ENCODE peak calls at places on chromosomes 4 and X, in four cellular contexts. Y is H9, F is IMR-90, O is mesenchymal stem cell. M is an unnamed sample.

GRCh38 chrX:155144926-155145325 is 71.3 kb upstream of the VBP1 start:
- DNase-seq in Y (no peak), F (no peak), O (no peak), M (peak; percentile 18)

GRCh38 chr4:1167244-1167949 is 5.0 kb downstream of the SPON2 start:
- DNase-seq in Y (peak; percentile 95), F (peak; percentile 79), O (peak; percentile 97), M (peak; percentile 83)

GRCh38 chrX:9279271-9279596 is 185.6 kb upstream of the TBL1X start:
- DNase-seq in Y (no peak), F (peak; percentile 55), O (peak; percentile 59), M (no peak)

GRCh38 chr4:153555730-153556440 is 89.7 kb downstream of the TMEM131L start:
- DNase-seq in Y (no peak), F (peak; percentile 84), O (peak; percentile 55), M (no peak)

GRCh38 chr4:161254375-161254774 is 909.4 kb downstream of the FSTL5 start:
- DNase-seq in Y (no peak), F (no peak), O (no peak), M (no peak)

GRCh38 chr4:30821891-30822612 is 101.9 kb downstream of the PCDH7 start:
- DNase-seq in Y (no peak), F (peak; percentile 72), O (peak; percentile 68), M (no peak)

GRCh38 chrX:41027388-41027787 is 57.9 kb upstream of the USP9X start:
- DNase-seq in Y (no peak), F (peak; percentile 76), O (peak; percentile 42), M (peak; percentile 61)

GRCh38 chr4:1448589-1449420 is 42.6 kb upstream of the NKX1-1 start:
- DNase-seq in Y (peak; percentile 20), F (no peak), O (no peak), M (no peak)

GRCh38 chr4:128686032-128686465 is 123.5 kb upstream of the JADE1 start:
- DNase-seq in Y (no peak), F (peak; percentile 18), O (no peak), M (no peak)

GRCh38 chrX:9873952-9874351 is 87.7 kb downstream of the SHROOM2 start:
- DNase-seq in Y (peak; percentile 46), F (peak; percentile 49), O (peak; percentile 63), M (peak; percentile 65)

GRCh38 chr4:147515220-147515936 is 34.5 kb downstream of the EDNRA start:
- DNase-seq in Y (no peak), F (no peak), O (no peak), M (no peak)

GRCh38 chr4:48698029-48698901 is 81.8 kb downstream of the FRYL start:
- DNase-seq in Y (no peak), F (peak; percentile 85), O (peak; percentile 89), M (peak; percentile 94)

GRCh38 chr4:44760142-44760898 is 34.0 kb upstream of the GNPDA2 start:
- DNase-seq in Y (no peak), F (peak; percentile 20), O (peak; percentile 62), M (peak; percentile 76)

GRCh38 chrX:11059923-11060322 is 51.2 kb upstream of the HCCS start:
- DNase-seq in Y (no peak), F (peak; percentile 35), O (peak; percentile 4), M (no peak)

GRCh38 chr4:96753216-96753615 is 913.3 kb downstream of the PDHA2 start:
- DNase-seq in Y (no peak), F (no peak), O (no peak), M (no peak)

GRCh38 chrX:121256653-121257052 is 209.2 kb downstream of the GLUD2 start:
- DNase-seq in Y (no peak), F (no peak), O (no peak), M (no peak)

GRCh38 chrX:119502727-119503483 is 34.7 kb downstream of the SLC25A5 start:
- DNase-seq in Y (peak; percentile 32), F (peak; percentile 38), O (peak; percentile 14), M (no peak)

GRCh38 chrX:22559506-22559905 is 286.8 kb downstream of the CBLL2 start:
- DNase-seq in Y (no peak), F (peak; percentile 19), O (no peak), M (no peak)

GRCh38 chr4:69831646-69832325 is 28.2 kb downstream of the SULT1E1 start:
- DNase-seq in Y (no peak), F (no peak), O (no peak), M (no peak)
- H2BK5ac ChIP-seq in Y (no peak overlapping the region), F (no peak overlapping the region), O (peak overlapping the region; percentile 60), M (peak overlapping the region; percentile 37)

GRCh38 chr4:139015948-139016451 is 419 bp downstream of the NOCT start:
- DNase-seq in Y (no peak), F (peak; percentile 20), O (peak; percentile 49), M (no peak)
- H3K18ac ChIP-seq in Y (peak overlapping the region; percentile 58), F (peak overlapping the region; percentile 73), O (peak overlapping the region; percentile 91), M (peak overlapping the region; percentile 94)

GRCh38 chrX:109841869-109842579 is 109.0 kb upstream of the ACSL4 start:
- DNase-seq in Y (no peak), F (peak; percentile 64), O (peak; percentile 51), M (peak; percentile 53)
- H3K4ac ChIP-seq in Y (no peak overlapping the region), F (no peak overlapping the region), O (no peak overlapping the region), M (no peak overlapping the region)

GRCh38 chr4:8601556-8601955 is 9.0 kb downstream of the CPZ start:
- DNase-seq in Y (no peak), F (no peak), O (no peak), M (no peak)
- H2BK5ac ChIP-seq in Y (no peak overlapping the region), F (no peak overlapping the region), O (no peak overlapping the region), M (no peak overlapping the region)

GRCh38 chrX:72348247-72348979 is 42.7 kb upstream of the CITED1 start:
- DNase-seq in Y (no peak), F (no peak), O (no peak), M (peak; percentile 62)
- H3K18ac ChIP-seq in Y (no peak overlapping the region), F (no peak overlapping the region), O (no peak overlapping the region), M (no peak overlapping the region)

GRCh38 chr4:22515888-22516541 is at the start of gene ADGRA3:
- DNase-seq in Y (peak; percentile 79), F (peak; percentile 51), O (peak; percentile 78), M (peak; percentile 44)

GRCh38 chr4:22514001-22514400 is 1.9 kb downstream of the ADGRA3 start:
- DNase-seq in Y (no peak), F (peak; percentile 91), O (peak; percentile 84), M (peak; percentile 37)

GRCh38 chr4:22515145-22515887 is 550 bp downstream of the ADGRA3 start:
- DNase-seq in Y (peak; percentile 71), F (peak; percentile 64), O (peak; percentile 79), M (peak; percentile 42)

GRCh38 chr4:22512306-22512705 is 3.6 kb downstream of the ADGRA3 start:
- DNase-seq in Y (no peak), F (peak; percentile 52), O (no peak), M (no peak)

DNA sequence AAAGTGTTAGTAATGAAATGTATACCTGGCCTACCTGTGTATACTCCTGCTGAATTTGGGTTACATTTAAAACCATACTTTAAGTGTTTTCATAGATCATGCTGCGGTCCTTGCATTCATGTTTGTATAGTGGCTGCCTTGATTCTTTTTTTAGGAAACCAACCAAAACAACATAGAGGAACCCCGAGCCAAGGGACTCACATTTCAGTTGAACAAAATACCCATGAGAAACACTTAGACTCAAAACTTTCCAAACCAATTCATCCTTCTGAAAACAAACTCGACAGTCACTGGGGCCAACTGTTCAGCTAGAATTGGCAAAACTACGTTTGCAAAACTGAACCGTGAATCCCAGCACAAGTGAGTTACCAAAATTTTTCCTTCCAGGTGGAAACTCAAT is 1.4 kb downstream of the ADGRA3 start:
- DNase-seq in Y (no peak), F (peak; percentile 43), O (peak; percentile 49), M (no peak)
- H3K4ac ChIP-seq in Y (no peak overlapping the region), F (peak overlapping the region; percentile 30), O (no peak overlapping the region), M (no peak overlapping the region)

GRCh38 chr4:38422850-38423249 is 241.1 kb upstream of the KLF3 start:
- DNase-seq in Y (no peak), F (no peak), O (no peak), M (no peak)

GRCh38 chr4:38426532-38426931 is 237.5 kb upstream of the KLF3 start:
- DNase-seq in Y (no peak), F (no peak), O (no peak), M (no peak)

GRCh38 chr4:38424171-38424871 is 239.7 kb upstream of the KLF3 start:
- DNase-seq in Y (peak; percentile 71), F (no peak), O (no peak), M (no peak)
- H2BK5ac ChIP-seq in Y (no peak overlapping the region), F (no peak overlapping the region), O (no peak overlapping the region), M (no peak overlapping the region)